ENCODE peak calls at places on chromosomes 16 and 17, in seven cellular contexts. E is HCT116, L is SK-N-SH, G is HepG2, D is GM12878, K is K562, Q is H1. F is an unnamed sample.

GRCh38 chr16:80936410-80936809 is 70.3 kb downstream of the CMC2 start:
- DNase-seq in E (no peak), L (no peak), G (no peak), D (no peak), K (no peak), Q (peak; percentile 13), F (no peak)

GRCh38 chr16:10668322-10669045 is 26.2 kb downstream of the TEKT5 start:
- DNase-seq in E (no peak), L (peak; percentile 69), G (peak; percentile 64), D (no peak), K (no peak), Q (peak; percentile 57), F (peak; percentile 7)

GRCh38 chr16:84788968-84789371 is 30.8 kb upstream of the CRISPLD2 start:
- DNase-seq in E (no peak), L (peak; percentile 65), G (no peak), D (no peak), K (no peak), Q (no peak), F (no peak)

GRCh38 chr16:26197707-26198106 is 505.9 kb downstream of the HS3ST4 start:
- DNase-seq in E (no peak), L (no peak), G (no peak), D (no peak), K (no peak), Q (no peak), F (no peak)

GRCh38 chr16:65312795-65313194 is 190.9 kb upstream of the CDH11 start:
- DNase-seq in E (no peak), L (no peak), G (no peak), D (no peak), K (no peak), Q (no peak), F (no peak)

GRCh38 chr17:77280304-77280910 is 139.6 kb downstream of the SEC14L1 start:
- DNase-seq in E (peak; percentile 68), L (peak; percentile 33), G (no peak), D (no peak), K (no peak), Q (peak; percentile 66), F (no peak)

GRCh38 chr17:45973099-45973838 is 25.8 kb upstream of the STH start:
- DNase-seq in E (no peak), L (no peak), G (no peak), D (no peak), K (no peak), Q (no peak), F (no peak)

GRCh38 chr17:83189673-83190385 is 110.4 kb downstream of the METRNL start:
- DNase-seq in E (no peak), L (no peak), G (peak; percentile 60), D (no peak), K (no peak), Q (peak; percentile 14), F (no peak)

GRCh38 chr17:62703269-62703775 is 75.9 kb downstream of the MRC2 start:
- DNase-seq in E (no peak), L (no peak), G (no peak), D (no peak), K (peak; percentile 26), Q (no peak), F (no peak)

GRCh38 chr16:29738514-29738913 is 7.3 kb downstream of the C16orf54 start:
- DNase-seq in E (no peak), L (no peak), G (no peak), D (peak; percentile 76), K (no peak), Q (no peak), F (no peak)

GRCh38 chr17:72950236-72950931 is 142.1 kb downstream of the SLC39A11 start:
- DNase-seq in E (no peak), L (peak; percentile 74), G (no peak), D (no peak), K (no peak), Q (no peak), F (no peak)

GRCh38 chr17:65278820-65279184 is 141.6 kb downstream of the RGS9 start:
- DNase-seq in E (no peak), L (no peak), G (no peak), D (no peak), K (no peak), Q (no peak), F (no peak)

GRCh38 chr17:70624208-70624607 is 454.9 kb downstream of the KCNJ2 start:
- DNase-seq in E (no peak), L (no peak), G (no peak), D (no peak), K (no peak), Q (no peak), F (no peak)

GRCh38 chr17:1714488-1714979 is 4.4 kb upstream of the TLCD2 start:
- DNase-seq in E (peak; percentile 74), L (peak; percentile 63), G (peak; percentile 97), D (no peak), K (peak; percentile 59), Q (peak; percentile 92), F (no peak)

GRCh38 chr16:4928227-4928626 is 8.7 kb downstream of the PPL start:
- DNase-seq in E (no peak), L (no peak), G (no peak), D (no peak), K (no peak), Q (no peak), F (no peak)

GRCh38 chr16:22814330-22815105 is 556 bp downstream of the HS3ST2 start:
- DNase-seq in E (no peak), L (peak; percentile 56), G (no peak), D (no peak), K (no peak), Q (peak; percentile 81), F (no peak)

DNA sequence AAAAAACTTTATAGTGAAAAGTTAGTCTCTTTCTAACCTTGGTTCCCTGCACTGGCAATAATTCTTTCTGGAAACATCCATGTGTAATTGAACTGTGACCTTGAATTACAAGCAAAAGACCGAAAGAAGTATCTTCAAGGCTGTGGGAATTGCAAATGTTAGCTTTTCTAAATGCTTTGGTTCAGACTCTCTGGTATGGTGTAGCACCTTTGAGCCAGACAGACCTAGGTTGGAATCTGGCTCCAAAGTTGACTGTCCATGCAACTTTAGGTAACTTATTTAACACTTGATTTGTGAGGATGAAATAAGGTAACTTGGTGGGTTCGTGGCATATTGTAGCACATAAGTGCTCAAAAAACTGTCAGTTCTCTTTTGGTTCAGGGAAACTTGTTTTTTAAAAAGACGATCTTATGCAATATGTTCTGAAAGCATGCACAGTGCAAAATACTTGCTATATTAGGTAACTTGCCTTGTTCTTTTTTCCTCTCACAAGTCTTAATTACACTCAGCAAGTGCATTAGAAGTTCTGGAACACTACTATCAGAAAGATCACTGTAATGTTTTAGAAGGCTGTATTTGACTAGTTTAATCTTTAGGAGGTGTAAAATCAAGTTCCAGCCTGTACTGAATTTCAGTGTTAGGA is 46.3 kb downstream of the TANGO6 start:
- DNase-seq in E (no peak), L (no peak), G (peak; percentile 34), D (no peak), K (no peak), Q (no peak), F (no peak)
- TF ChIP-seq POLR2AphosphoS5 in E (no peak), L (no peak), G (no peak), D (no peak), K (no peak), Q (no peak), F (no peak)

DNA sequence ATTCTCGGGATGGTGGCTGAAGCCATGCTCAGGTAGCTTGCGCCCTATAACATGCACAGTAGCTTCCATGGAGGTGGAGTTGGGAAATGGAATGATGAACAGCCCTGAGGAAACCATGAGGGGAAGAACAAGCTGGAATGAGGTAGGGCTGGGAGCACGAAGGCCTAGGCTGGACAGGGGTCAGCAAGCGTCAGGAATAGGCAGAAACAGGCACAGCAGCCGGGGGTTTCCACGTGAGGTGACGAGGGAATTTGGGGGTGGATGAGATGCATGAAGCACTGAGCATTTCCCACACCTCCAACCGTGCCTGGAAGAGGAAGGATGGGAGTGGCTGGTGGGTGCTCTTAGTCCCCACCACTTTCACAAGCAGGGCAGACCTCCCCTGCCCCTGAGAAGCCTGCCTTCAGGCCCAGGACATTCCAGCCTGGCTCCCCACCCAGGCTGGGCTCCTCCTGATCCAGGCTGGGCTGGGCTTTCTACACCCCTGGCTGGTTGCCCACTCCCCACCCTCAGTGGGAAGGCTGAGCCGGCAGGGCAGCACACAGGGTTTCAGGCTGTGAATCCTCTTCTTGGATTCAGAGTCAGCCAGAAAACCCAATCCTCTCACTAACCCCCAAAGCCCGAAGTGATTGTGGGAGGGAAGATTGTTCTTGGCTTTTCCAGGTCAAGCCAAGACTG is 21.9 kb downstream of the PLEKHG4 start:
- DNase-seq in E (no peak), L (no peak), G (no peak), D (no peak), K (no peak), Q (no peak), F (no peak)
- TF ChIP-seq SIN3A in E (no peak), L (no peak), G (no peak), D (no peak), K (no peak), Q (no peak), F (no peak)

GRCh38 chr16:86508947-86509758 is 1.2 kb upstream of the FOXF1 start:
- DNase-seq in E (peak; percentile 32), L (no peak), G (no peak), D (no peak), K (no peak), Q (peak; percentile 69), F (no peak)
- H3K27me3 ChIP-seq in E (peaks cover 8% of the 10 kb centered on the region), L (peaks cover 93% of the 10 kb centered on the region), G (peaks cover 34% of the 10 kb centered on the region), D (peaks cover 31% of the 10 kb centered on the region), K (peaks cover 31% of the 10 kb centered on the region), Q (peaks cover 97% of the 10 kb centered on the region), F (peaks cover 21% of the 10 kb centered on the region)

GRCh38 chr17:17899486-17899885 is 62.7 kb upstream of the SREBF1 start:
- DNase-seq in E (no peak), L (no peak), G (peak; percentile 9), D (no peak), K (no peak), Q (no peak), F (no peak)

GRCh38 chr17:17902877-17903276 is 66.1 kb upstream of the SREBF1 start:
- DNase-seq in E (no peak), L (no peak), G (no peak), D (no peak), K (no peak), Q (no peak), F (no peak)

GRCh38 chr17:17902357-17902756 is 65.6 kb upstream of the SREBF1 start:
- DNase-seq in E (no peak), L (no peak), G (no peak), D (no peak), K (peak; percentile 42), Q (no peak), F (no peak)

GRCh38 chr17:17898673-17899072 is 61.9 kb upstream of the SREBF1 start:
- DNase-seq in E (no peak), L (no peak), G (no peak), D (no peak), K (no peak), Q (no peak), F (no peak)

DNA sequence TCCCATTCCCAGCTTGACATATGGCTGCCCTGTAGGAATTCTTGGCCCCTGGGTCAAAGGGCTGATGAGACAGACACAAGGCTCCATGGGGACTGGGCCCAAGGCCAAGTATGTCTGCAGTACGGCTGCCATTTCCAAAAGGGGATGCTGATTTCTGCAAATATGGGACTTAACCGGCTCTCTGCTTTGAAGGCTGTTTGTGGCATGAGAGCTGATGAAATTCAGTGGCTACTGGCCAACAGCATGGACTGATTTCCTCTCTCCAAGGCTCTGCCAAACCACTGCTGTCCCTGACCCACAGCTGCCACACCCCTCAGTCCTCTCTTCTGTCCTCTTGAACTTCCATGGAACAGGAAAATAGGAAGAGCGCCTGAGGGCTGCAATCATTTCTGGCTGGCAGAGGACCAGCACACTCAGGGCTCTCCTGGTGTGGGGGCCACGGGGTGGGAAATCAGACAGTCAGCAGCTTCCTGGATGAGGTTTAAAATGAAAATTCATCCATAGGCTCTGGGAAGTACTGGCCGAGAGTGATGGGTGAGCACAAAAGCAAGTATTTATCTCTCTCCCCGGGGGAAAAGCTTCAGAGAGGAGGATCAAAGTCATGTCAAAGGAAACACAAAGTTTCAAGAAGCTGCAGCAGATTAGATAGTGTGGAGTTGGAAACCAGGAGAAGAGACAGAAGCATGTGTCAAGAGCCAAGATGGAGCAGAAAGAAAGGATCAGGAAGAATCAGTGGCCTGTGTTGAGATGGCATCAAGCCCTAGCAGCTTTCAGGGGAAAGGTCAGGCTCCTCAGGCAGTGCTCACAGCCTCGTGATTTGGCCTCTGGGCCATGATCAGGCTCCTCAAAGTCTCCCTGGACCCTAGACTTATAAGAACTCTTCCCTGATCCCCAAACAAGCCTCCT is 64.1 kb upstream of the SREBF1 start:
- DNase-seq in E (peak; percentile 78), L (peak; percentile 77), G (peak; percentile 96), D (no peak), K (no peak), Q (no peak), F (no peak)
- TF ChIP-seq POLR2AphosphoS5 in E (no peak), L (no peak), G (no peak), D (no peak), K (no peak), Q (no peak), F (no peak)